ENCODE peak calls at places on chromosomes 4 and X, in seven cellular contexts. I is endothelial cell of umbilical vein; R is Peyer's patch; K is left lung; B is colonic mucosa; N is naive thymus-derived CD4-positive, alpha-beta T cell; D is neural progenitor cell. T is an unnamed sample. For H3K4me1, the result is how much of the 10 kb centered on the place peaks cover.

GRCh38 chrX:113675278-113675677 is 834.6 kb upstream of the AMOT start:
- DNase-seq in D (no peak), I (no peak), R (no peak), B (no peak), K (no peak), N (no peak), T (no peak)

GRCh38 chr4:156294577-156294976 is 340.9 kb upstream of the CTSO start:
- DNase-seq in D (peak), K (no peak), N (no peak), I (peak), B (no peak), R (no peak), T (no peak)

GRCh38 chrX:68652327-68652930 is 5.0 kb downstream of the STARD8 start:
- DNase-seq in K (no peak), D (no peak), R (no peak), B (no peak), N (no peak), I (no peak), T (no peak)

GRCh38 chr4:20603671-20604313 is 96.5 kb upstream of the PACRGL start:
- DNase-seq in N (no peak), R (no peak), D (no peak), K (no peak), B (no peak), I (peak), T (no peak)

GRCh38 chrX:107429090-107429489 is 20.4 kb upstream of the FRMPD3 start:
- DNase-seq in K (no peak), N (no peak), B (peak), D (peak), I (no peak), R (no peak), T (peak)

GRCh38 chr4:89248879-89249281 is 58.7 kb downstream of the GPRIN3 start:
- DNase-seq in N (no peak), I (no peak), B (no peak), D (no peak), R (no peak), K (no peak), T (no peak)

GRCh38 chrX:15820106-15821073 is 30.1 kb downstream of the ZRSR2 start:
- DNase-seq in I (no peak), N (no peak), D (no peak), R (no peak), B (no peak), K (no peak), T (no peak)

GRCh38 chr4:128386761-128387599 is 99.4 kb upstream of the PGRMC2 start:
- DNase-seq in D (no peak), R (peak), I (peak), B (peak), K (no peak), N (no peak), T (no peak)

GRCh38 chr4:90025248-90025647 is 101.9 kb upstream of the CCSER1 start:
- DNase-seq in R (no peak), I (peak), K (no peak), N (no peak), D (no peak), B (no peak), T (no peak)

GRCh38 chrX:34880656-34881055 is 61.9 kb upstream of the FAM47B start:
- DNase-seq in B (no peak), I (no peak), R (no peak), K (no peak), N (no peak), D (no peak), T (no peak)

GRCh38 chr4:93182722-93183121 is 645.8 kb upstream of the ATOH1 start:
- DNase-seq in I (no peak), D (no peak), B (peak), K (no peak), N (no peak), R (no peak), T (no peak)

GRCh38 chrX:109782994-109783711 is 50.1 kb upstream of the ACSL4 start:
- DNase-seq in N (peak), D (no peak), B (no peak), I (peak), R (no peak), K (no peak), T (no peak)

GRCh38 chrX:130165181-130165702 is 399 bp downstream of the AIFM1 start:
- DNase-seq in R (no peak), B (no peak), D (no peak), N (no peak), K (no peak), I (no peak), T (no peak)

GRCh38 chrX:24392709-24393108 is 32.3 kb downstream of the SUPT20HL1 start:
- DNase-seq in N (no peak), I (no peak), D (no peak), R (no peak), K (no peak), B (no peak), T (no peak)

GRCh38 chrX:10444204-10444603 is 176.2 kb downstream of the MID1 start:
- DNase-seq in I (peak), K (no peak), D (no peak), R (no peak), N (no peak), B (no peak), T (no peak)

GRCh38 chr4:124970011-124970410 is 257.5 kb upstream of the ANKRD50 start:
- DNase-seq in K (no peak), D (no peak), I (no peak), N (no peak), B (no peak), R (no peak), T (no peak)

GRCh38 chrX:109890910-109891502 is 111.9 kb upstream of the TMEM164 start:
- DNase-seq in R (peak), I (peak), B (peak), D (peak), K (peak), N (peak), T (peak)

GRCh38 chr4:125582302-125582701 is 267.5 kb downstream of the FAT4 start:
- DNase-seq in K (no peak), R (no peak), D (no peak), N (no peak), I (peak), B (no peak), T (no peak)

GRCh38 chr4:82797048-82797590 is 1.5 kb downstream of the SCD5 start:
- DNase-seq in R (no peak), I (peak), K (no peak), N (no peak), B (no peak), D (peak), T (no peak)

GRCh38 chr4:40524642-40525041 is 105.0 kb downstream of the RBM47 start:
- DNase-seq in K (no peak), N (no peak), I (no peak), B (no peak), D (no peak), R (no peak), T (no peak)

GRCh38 chrX:19958530-19959486 is 32.1 kb downstream of the BCLAF3 start:
- DNase-seq in K (no peak), N (no peak), I (no peak), R (no peak), D (no peak), B (no peak), T (no peak)

GRCh38 chr4:164828945-164829344 is 48.0 kb upstream of the APELA start:
- DNase-seq in D (no peak), N (no peak), K (no peak), I (no peak), R (no peak), B (no peak), T (no peak)

GRCh38 chr4:186700746-186701145 is 22.9 kb downstream of the FAT1 start:
- DNase-seq in I (no peak), R (no peak), N (no peak), D (no peak), K (no peak), B (no peak), T (no peak)

GRCh38 chrX:427812-428725 is 41.4 kb upstream of the PPP2R3B start:
- DNase-seq in N (peak), D (peak), I (no peak), B (no peak), K (no peak), R (no peak), T (no peak)

GRCh38 chr4:5463361-5463760 is 245.0 kb downstream of the EVC2 start:
- DNase-seq in R (no peak), K (no peak), D (no peak), B (no peak), N (no peak), I (no peak), T (no peak)

GRCh38 chr4:113683143-113683542 is 78.4 kb downstream of the CAMK2D start:
- DNase-seq in K (no peak), I (no peak), N (peak), B (no peak), R (peak), D (no peak), T (peak)

GRCh38 chr4:54146139-54146538 is 46.2 kb downstream of the GSX2 start:
- DNase-seq in I (no peak), D (no peak), R (no peak), B (no peak), N (no peak), K (no peak), T (no peak)

GRCh38 chrX:30971761-30972603 is 82.9 kb upstream of the TAB3 start:
- DNase-seq in K (no peak), N (peak), I (peak), D (peak), B (peak), R (peak), T (peak)

GRCh38 chr4:86582453-86582852 is 11.7 kb upstream of the PTPN13 start:
- DNase-seq in I (no peak), K (no peak), R (no peak), N (no peak), B (no peak), D (no peak), T (no peak)

GRCh38 chrX:74246524-74246923 is 57.5 kb upstream of the ZCCHC13 start:
- DNase-seq in N (no peak), I (no peak), K (no peak), R (no peak), D (no peak), B (no peak), T (no peak)

GRCh38 chrX:41275661-41276609 is 58.0 kb upstream of the DDX3X start:
- DNase-seq in I (peak), D (peak), R (peak), B (peak), K (peak), N (peak), T (peak)

GRCh38 chr4:23135792-23136645 is 443.3 kb downstream of the GBA3 start:
- DNase-seq in B (peak), N (no peak), I (peak), K (no peak), R (no peak), D (peak), T (no peak)

DNA sequence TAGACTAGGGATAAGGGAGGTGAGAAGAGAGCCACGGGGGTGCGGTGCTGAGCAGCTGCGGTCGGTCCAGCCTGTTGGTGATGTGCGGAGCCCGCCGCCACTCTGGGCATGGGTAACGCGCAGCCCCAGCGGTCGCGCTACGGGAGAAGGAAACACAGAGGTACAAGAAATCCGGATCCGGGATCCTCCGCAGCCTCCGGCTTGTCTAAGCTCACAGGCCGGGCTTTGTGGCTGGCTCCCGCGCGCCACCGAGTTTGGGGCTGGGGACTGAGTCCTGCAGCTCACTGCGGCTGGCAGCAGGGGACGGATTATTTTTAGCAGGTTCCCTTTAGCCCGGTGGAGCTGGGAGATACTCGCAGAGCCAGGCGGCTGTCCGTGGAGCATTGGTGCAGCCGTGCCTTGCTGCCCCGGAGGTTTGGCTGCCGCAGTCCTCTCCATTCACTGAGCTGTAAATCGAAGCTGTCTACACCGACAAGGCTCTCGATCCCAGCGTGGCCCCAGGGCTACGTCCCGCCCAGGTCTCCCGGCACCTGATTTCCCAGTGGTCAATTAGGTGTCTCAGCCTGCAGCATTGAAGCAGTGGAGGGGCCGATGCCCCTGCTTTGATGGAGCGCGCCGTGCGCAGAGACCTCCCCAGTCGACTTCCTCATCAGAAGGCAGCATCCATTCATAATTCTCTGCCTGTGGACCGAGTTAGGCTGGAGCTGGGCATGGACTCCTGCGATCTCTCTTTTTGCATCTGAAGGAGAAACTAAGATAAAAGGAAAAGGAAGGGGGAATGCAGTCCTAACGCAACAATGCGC is 81.9 kb upstream of the SCML1 start:
- DNase-seq in I (peak), D (peak), K (peak), N (peak), B (no peak), R (no peak), T (no peak)
- H3K4me3 ChIP-seq in I (peak), D (peak), K (peak), N (peak), B (no peak), R (peak), T (peak)

GRCh38 chr4:73607375-73608026 is 12.7 kb downstream of the RASSF6 start:
- DNase-seq in K (no peak), B (no peak), D (no peak), I (no peak), N (no peak), R (no peak), T (no peak)
- H3K4me1 ChIP-seq in K (under half), B (under half), D (under half), I (under half), N (under half), R (under half), T (under half)

GRCh38 chr4:826508-827208 is 729 bp upstream of the CPLX1 start:
- DNase-seq in D (peak), N (no peak), K (peak), R (peak), I (no peak), B (no peak), T (no peak)
- H3K4me3 ChIP-seq in D (peak), N (no peak), K (no peak), R (peak), I (no peak), B (no peak), T (no peak)

GRCh38 chr4:6916587-6917444 is 7.2 kb downstream of the TBC1D14 start:
- DNase-seq in N (peak), I (peak), D (no peak), R (peak), B (peak), K (peak), T (peak)
- H3K4me1 ChIP-seq in N (under half), I (under half), D (under half), R (under half), B (under half), K (half or more), T (half or more)

GRCh38 chr4:109434793-109435080 is 1.1 kb downstream of the SEC24B start:
- DNase-seq in N (no peak), I (no peak), K (no peak), D (no peak), B (no peak), R (no peak), T (no peak)

GRCh38 chr4:109434007-109434792 is 585 bp downstream of the SEC24B start:
- DNase-seq in N (no peak), I (peak), D (peak), K (no peak), B (peak), R (peak), T (peak)

GRCh38 chr4:109433281-109434006 is at the start of gene SEC24B:
- DNase-seq in K (peak), D (peak), B (peak), R (peak), N (peak), I (peak), T (peak)

GRCh38 chr4:109432676-109433075 is 939 bp upstream of the SEC24B start:
- DNase-seq in N (no peak), K (no peak), D (peak), B (no peak), R (no peak), I (peak), T (no peak)

GRCh38 chr4:109432203-109432602 is 1.4 kb upstream of the SEC24B start:
- DNase-seq in B (no peak), D (peak), N (no peak), K (no peak), R (no peak), I (no peak), T (no peak)
- H3K4me3 ChIP-seq in B (no peak), D (peak), N (no peak), K (no peak), R (no peak), I (no peak), T (no peak)

GRCh38 chr4:2418652-2419571 is at the start of gene CFAP99:
- DNase-seq in B (peak), I (peak), D (peak), R (peak), N (peak), K (peak), T (peak)

GRCh38 chr4:2419814-2420213 is 1.1 kb downstream of the CFAP99 start:
- DNase-seq in R (no peak), N (no peak), D (no peak), K (no peak), B (no peak), I (no peak), T (no peak)

GRCh38 chr4:2417196-2417764 is 1.2 kb downstream of the ZFYVE28 start:
- DNase-seq in N (peak), I (peak), D (peak), K (peak), B (no peak), R (no peak), T (no peak)

GRCh38 chr4:2416564-2417195 is 1.8 kb downstream of the ZFYVE28 start:
- DNase-seq in R (peak), D (peak), I (peak), B (peak), N (no peak), K (peak), T (no peak)

GRCh38 chr4:2417765-2418651 is at the start of gene ZFYVE28:
- DNase-seq in I (peak), N (peak), K (no peak), B (peak), D (peak), R (peak), T (no peak)
- H3K4me1 ChIP-seq in I (under half), N (under half), K (under half), B (under half), D (under half), R (under half), T (half or more)